ENCODE peak calls at places on chromosome 15, in seven cellular contexts. J is A549, C is thoracic aorta, G is ovary, X is lower lobe of right lung, Z is heart left ventricle, H is right atrium auricular region. E is an unnamed sample.
A peak's percentile ranks its signal among the peaks of the same experiment; 100 is the strongest.

GRCh38 chr15:40061212-40061901 is 22.4 kb upstream of the SRP14 start:
- DNase-seq in J (no peak), C (no peak), G (peak; percentile 11), X (no peak), Z (no peak), H (no peak), E (no peak)

GRCh38 chr15:74171965-74172541 is 1.5 kb upstream of the ISLR start:
- DNase-seq in J (no peak), C (no peak), G (peak; percentile 33), X (no peak), Z (no peak), H (peak; percentile 53), E (no peak)

GRCh38 chr15:29334544-29334943 is 64.9 kb upstream of the NSMCE3 start:
- DNase-seq in J (no peak), C (no peak), G (no peak), X (no peak), Z (no peak), H (no peak), E (no peak)

GRCh38 chr15:48733615-48734014 is 77.3 kb downstream of the CEP152 start:
- DNase-seq in J (no peak), C (no peak), G (no peak), X (no peak), Z (no peak), H (no peak), E (no peak)

GRCh38 chr15:66619152-66619903 is 53.5 kb upstream of the LCTL start:
- DNase-seq in J (peak; percentile 92), C (peak; percentile 30), G (peak; percentile 83), X (peak; percentile 84), Z (peak; percentile 73), H (peak; percentile 95), E (peak; percentile 83)

GRCh38 chr15:65092911-65093792 is 16.6 kb downstream of the KBTBD13 start:
- DNase-seq in J (no peak), C (no peak), G (peak; percentile 19), X (no peak), Z (no peak), H (no peak), E (no peak)

GRCh38 chr15:99169769-99170311 is 65.0 kb downstream of the SYNM start:
- DNase-seq in J (no peak), C (no peak), G (peak; percentile 41), X (no peak), Z (no peak), H (no peak), E (peak; percentile 86)

GRCh38 chr15:95152741-95153140 is 921.4 kb downstream of the MCTP2 start:
- DNase-seq in J (no peak), C (no peak), G (no peak), X (no peak), Z (no peak), H (no peak), E (no peak)

GRCh38 chr15:56736308-56736707 is 3.0 kb upstream of the ZNF280D start:
- DNase-seq in J (no peak), C (no peak), G (peak; percentile 27), X (no peak), Z (no peak), H (no peak), E (no peak)

GRCh38 chr15:65558997-65559760 is 28.9 kb downstream of the HACD3 start:
- DNase-seq in J (no peak), C (no peak), G (no peak), X (no peak), Z (no peak), H (no peak), E (no peak)

GRCh38 chr15:34318277-34319079 is 19.1 kb downstream of the SLC12A6 start:
- DNase-seq in J (peak; percentile 70), C (no peak), G (peak; percentile 61), X (peak; percentile 71), Z (peak; percentile 71), H (peak; percentile 83), E (peak; percentile 77)

GRCh38 chr15:90994417-90995311 is at the start of gene PRC1:
- DNase-seq in J (peak; percentile 99), C (peak; percentile 92), G (peak; percentile 99), X (peak; percentile 99), Z (peak; percentile 98), H (peak; percentile 98), E (peak; percentile 99)

GRCh38 chr15:75553659-75554058 is 25.5 kb downstream of the PTPN9 start:
- DNase-seq in J (no peak), C (no peak), G (no peak), X (no peak), Z (no peak), H (no peak), E (no peak)

DNA sequence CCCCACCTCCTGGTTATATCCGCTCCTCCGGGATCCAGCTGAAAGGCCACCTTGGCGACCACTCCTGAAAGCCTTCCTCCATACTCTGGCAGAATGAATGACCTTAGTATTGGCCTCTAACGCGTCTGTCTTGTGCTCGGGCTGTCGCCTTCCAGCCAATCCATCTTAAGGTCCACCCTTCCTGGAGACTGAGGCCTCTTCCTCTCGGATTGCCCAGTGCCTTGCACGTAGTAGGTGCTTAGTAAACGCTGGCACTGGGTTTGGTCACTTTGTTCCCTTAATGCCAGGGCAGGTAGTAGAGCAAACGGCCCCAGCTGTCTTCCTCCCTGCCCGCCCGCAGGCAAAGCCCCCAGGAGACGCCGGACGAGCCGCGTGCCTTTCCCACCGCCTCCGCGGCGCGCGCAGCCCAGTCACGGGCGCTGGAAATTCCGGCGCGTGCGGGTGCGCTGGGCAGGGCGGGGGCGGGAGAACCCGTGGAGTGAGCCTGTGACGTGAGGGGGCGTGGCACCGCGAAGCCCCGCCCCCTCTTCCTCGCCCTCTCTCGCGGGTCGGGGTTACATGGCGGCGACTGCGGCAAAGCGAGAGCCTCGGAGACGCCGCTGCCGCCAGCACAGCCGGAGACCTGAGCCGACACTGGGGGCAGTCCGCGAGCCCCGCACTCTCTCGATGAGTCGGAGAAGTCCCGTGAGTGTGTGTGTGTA is at the start of gene MAPK6:
- DNase-seq in J (peak; percentile 95), C (peak; percentile 80), G (peak; percentile 95), X (peak; percentile 96), Z (peak; percentile 94), H (peak; percentile 95), E (peak; percentile 93)
- H3K4me3 ChIP-seq in J (peak within 1 kb of the TSS; percentile 54), C (peak within 1 kb of the TSS; percentile 80), G (peak within 1 kb of the TSS; percentile 84), X (peak within 1 kb of the TSS; percentile 78), Z (peak within 1 kb of the TSS; percentile 64), H (peak within 1 kb of the TSS; percentile 60), E (peak within 1 kb of the TSS; percentile 88)

DNA sequence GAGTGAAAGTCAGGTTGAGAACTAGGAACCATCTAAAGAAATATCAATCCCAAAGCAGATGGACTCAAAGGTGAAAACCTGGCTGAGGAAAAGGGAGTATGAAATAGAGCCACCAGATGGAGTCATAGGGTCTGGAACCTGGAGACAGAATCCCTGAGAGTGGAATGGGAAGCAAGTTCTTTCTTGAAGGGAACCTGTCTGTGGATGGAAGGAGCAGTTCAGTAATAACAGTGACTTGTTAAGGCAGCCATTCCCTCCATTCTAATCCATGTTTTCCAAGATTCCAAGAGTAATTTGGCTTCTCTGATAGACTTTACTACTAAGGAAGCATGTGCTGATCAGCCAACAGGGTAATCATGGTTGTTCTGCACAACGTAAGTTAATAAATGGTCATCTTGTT is 22.5 kb upstream of the AQP9 start:
- DNase-seq in J (peak; percentile 33), C (no peak), G (no peak), X (no peak), Z (no peak), H (no peak), E (no peak)
- TF ChIP-seq CTCF in J (peak; percentile 30), C (peak; percentile 12), G (no peak), X (peak; percentile 25), Z (peak; percentile 8), H (peak; percentile 46), E (peak; percentile 32)

GRCh38 chr15:68264282-68264681 is 13.3 kb upstream of the FEM1B start:
- DNase-seq in J (no peak), C (no peak), G (no peak), X (no peak), Z (no peak), H (no peak), E (no peak)

GRCh38 chr15:68265086-68265485 is 12.5 kb upstream of the FEM1B start:
- DNase-seq in J (no peak), C (no peak), G (no peak), X (no peak), Z (no peak), H (no peak), E (no peak)

GRCh38 chr15:68261241-68261640 is 16.3 kb upstream of the FEM1B start:
- DNase-seq in J (no peak), C (no peak), G (no peak), X (no peak), Z (no peak), H (no peak), E (no peak)

GRCh38 chr15:68261980-68262379 is 15.6 kb upstream of the FEM1B start:
- DNase-seq in J (no peak), C (no peak), G (no peak), X (no peak), Z (no peak), H (no peak), E (no peak)

DNA sequence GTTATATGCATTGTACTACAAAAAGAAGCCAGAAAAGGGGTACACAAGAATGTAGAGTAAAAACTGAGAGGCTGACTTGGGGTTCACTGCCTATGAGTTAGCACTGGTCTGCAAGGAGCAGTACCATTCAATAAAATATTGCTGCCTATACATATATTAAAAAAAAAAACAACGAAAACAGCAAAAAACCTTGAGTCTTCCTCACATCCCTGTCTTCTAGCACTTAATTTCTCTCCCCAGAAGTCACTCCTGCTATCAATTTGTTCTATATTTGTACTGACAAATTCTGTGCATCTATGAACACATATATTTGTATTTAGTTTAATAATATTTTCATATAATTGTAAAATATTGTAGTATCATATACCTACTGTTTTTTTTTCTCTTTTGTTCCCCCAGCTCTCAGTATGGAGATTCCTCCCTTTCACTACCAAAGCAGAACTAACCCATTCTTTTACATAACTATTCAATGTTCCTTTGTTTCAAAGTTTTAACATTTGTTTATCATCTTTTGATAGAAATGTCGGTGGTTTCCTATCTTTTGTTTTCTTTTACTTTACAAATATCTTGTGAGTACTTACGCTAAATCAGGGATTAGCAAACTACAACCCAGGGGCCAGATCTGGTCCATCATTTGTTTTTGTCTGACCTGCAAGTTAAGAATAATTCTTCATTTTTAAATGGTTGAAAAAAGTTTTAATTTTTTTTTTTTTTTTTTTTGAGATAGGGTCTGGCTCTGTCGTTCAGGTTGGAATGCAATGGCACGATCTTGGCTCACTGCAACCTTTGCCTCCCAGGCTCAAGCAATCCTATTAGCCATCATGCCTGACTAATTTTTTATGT is 14.8 kb upstream of the FEM1B start:
- DNase-seq in J (no peak), C (no peak), G (no peak), X (no peak), Z (no peak), H (no peak), E (no peak)
- H3K27ac ChIP-seq in J (no peak overlapping the region), C (no peak overlapping the region), G (no peak overlapping the region), X (no peak overlapping the region), Z (no peak overlapping the region), H (no peak overlapping the region), E (no peak overlapping the region)

GRCh38 chr15:67825880-67826716 is 789 bp downstream of the SKOR1 start:
- DNase-seq in J (no peak), C (no peak), G (no peak), X (no peak), Z (no peak), H (no peak), E (no peak)

GRCh38 chr15:67822537-67823370 is 2.6 kb upstream of the SKOR1 start:
- DNase-seq in J (no peak), C (no peak), G (no peak), X (no peak), Z (no peak), H (no peak), E (no peak)

GRCh38 chr15:67823371-67824156 is 1.7 kb upstream of the SKOR1 start:
- DNase-seq in J (no peak), C (no peak), G (no peak), X (no peak), Z (no peak), H (no peak), E (no peak)

GRCh38 chr15:67824900-67825879 is at the start of gene SKOR1:
- DNase-seq in J (no peak), C (no peak), G (no peak), X (no peak), Z (no peak), H (no peak), E (peak; percentile 57)

GRCh38 chr15:67824157-67824899 is 981 bp upstream of the SKOR1 start:
- DNase-seq in J (no peak), C (no peak), G (no peak), X (no peak), Z (no peak), H (no peak), E (no peak)
- H3K4me3 ChIP-seq in J (peak overlapping the region; percentile 39), C (no peak overlapping the region), G (no peak overlapping the region), X (no peak overlapping the region), Z (no peak overlapping the region), H (no peak overlapping the region), E (no peak overlapping the region)